ENCODE peak calls at places on chromosome 1, in six cellular contexts. W, G, Z, B, J and Y are unnamed samples.

GRCh38 chr1:214474467-214474866 is 76.9 kb downstream of the PTPN14 start:
- DNase-seq in Z (no peak), B (no peak), W (no peak), J (no peak), G (no peak), Y (no peak)

GRCh38 chr1:79815115-79815514 is 808.6 kb upstream of the ADGRL4 start:
- DNase-seq in Z (no peak), G (no peak), W (no peak), J (peak), B (no peak), Y (no peak)

GRCh38 chr1:201172336-201172735 is 18.1 kb upstream of the TMEM9 start:
- DNase-seq in Z (peak), W (no peak), G (no peak), J (no peak), B (no peak), Y (no peak)

GRCh38 chr1:14945132-14946010 is 208.2 kb upstream of the TMEM51 start:
- DNase-seq in B (no peak), Z (peak), W (no peak), J (peak), G (peak), Y (no peak)

GRCh38 chr1:229109320-229109761 is 161.6 kb upstream of the RAB4A start:
- DNase-seq in B (no peak), J (no peak), G (no peak), Z (no peak), W (no peak), Y (no peak)

GRCh38 chr1:226371049-226371694 is 36.7 kb downstream of the PARP1 start:
- DNase-seq in G (no peak), W (no peak), B (no peak), J (no peak), Z (no peak), Y (no peak)

GRCh38 chr1:171984850-171985485 is 143.7 kb downstream of the DNM3 start:
- DNase-seq in G (peak), Z (peak), J (peak), B (no peak), W (no peak), Y (no peak)

GRCh38 chr1:214066190-214066589 is 78.4 kb downstream of the PROX1 start:
- DNase-seq in B (no peak), J (no peak), G (no peak), Z (no peak), W (no peak), Y (no peak)

GRCh38 chr1:66852870-66853269 is 51.8 kb upstream of the INSL5 start:
- DNase-seq in Z (peak), W (peak), G (no peak), J (no peak), B (no peak), Y (no peak)

GRCh38 chr1:199778324-199778955 is 249.1 kb upstream of the NR5A2 start:
- DNase-seq in G (no peak), J (no peak), W (no peak), B (no peak), Z (peak), Y (no peak)

GRCh38 chr1:155648207-155649147 is 38.5 kb downstream of the MSTO1 start:
- DNase-seq in Z (peak), B (no peak), W (peak), G (peak), J (peak), Y (no peak)

GRCh38 chr1:185646202-185646683 is 87.9 kb upstream of the HMCN1 start:
- DNase-seq in Z (peak), W (peak), B (no peak), J (peak), G (peak), Y (no peak)

GRCh38 chr1:22562584-22563551 is at the start of gene EPHA8:
- DNase-seq in W (no peak), Z (no peak), G (no peak), J (no peak), B (no peak), Y (no peak)

GRCh38 chr1:7893529-7894180 is 40.8 kb upstream of the UTS2 start:
- DNase-seq in J (peak), B (no peak), W (peak), Z (no peak), G (peak), Y (no peak)

GRCh38 chr1:162062542-162063015 is 6.9 kb upstream of the NOS1AP start:
- DNase-seq in B (no peak), Z (no peak), G (no peak), J (peak), W (no peak), Y (no peak)

GRCh38 chr1:29284286-29284960 is 48.1 kb downstream of the PTPRU start:
- DNase-seq in J (no peak), B (no peak), W (no peak), G (no peak), Z (no peak), Y (no peak)

GRCh38 chr1:53305650-53306049 is 22.2 kb downstream of the LRP8 start:
- DNase-seq in G (no peak), B (no peak), J (no peak), Z (peak), W (no peak), Y (no peak)

GRCh38 chr1:20574686-20575543 is 14.0 kb upstream of the CDA start:
- DNase-seq in W (peak), Z (peak), B (no peak), G (peak), J (peak), Y (peak)

GRCh38 chr1:186848509-186849130 is 19.9 kb downstream of the PLA2G4A start:
- DNase-seq in J (no peak), W (no peak), Z (no peak), B (no peak), G (no peak), Y (no peak)

GRCh38 chr1:41846595-41846994 is 72.1 kb downstream of the HIVEP3 start:
- DNase-seq in G (peak), J (peak), B (no peak), Z (peak), W (peak), Y (no peak)